ENCODE peak calls at places on chromosomes 5 and 9, in six cellular contexts. N is brain microvascular endothelial cell, A is heart right ventricle, X is AML-193, Y is MG63, E is activated T-helper 1 cell treated with Interleukin-2 at 50 U/mL for 16 hours. S is an unnamed sample.
A peak's percentile ranks its signal among the peaks of the same experiment; 100 is the strongest.

GRCh38 chr5:178399723-178400115 is 167.1 kb upstream of the PHYKPL start:
- DNase-seq in N (no peak), X (no peak), A (no peak), Y (no peak), E (no peak), S (no peak)

GRCh38 chr5:18686253-18686652 is 1052.0 kb downstream of the TAF11L14 start:
- DNase-seq in Y (no peak), X (no peak), A (no peak), E (no peak), N (no peak), S (no peak)

GRCh38 chr5:33588654-33589372 is 148.0 kb downstream of the TARS1 start:
- DNase-seq in A (no peak), N (no peak), Y (peak; percentile 18), X (peak; percentile 3), E (no peak), S (peak; percentile 78)

GRCh38 chr9:136185596-136185995 is 19.3 kb downstream of the LHX3 start:
- DNase-seq in A (no peak), Y (no peak), E (no peak), N (no peak), X (no peak), S (no peak)

GRCh38 chr5:60852940-60853339 is 8.9 kb upstream of the ELOVL7 start:
- DNase-seq in N (no peak), Y (no peak), X (no peak), A (no peak), E (no peak), S (no peak)

GRCh38 chr5:53262348-53262970 is 152.9 kb upstream of the MOCS2 start:
- DNase-seq in Y (peak; percentile 6), E (no peak), X (peak; percentile 7), A (no peak), N (peak; percentile 63), S (peak; percentile 19)

GRCh38 chr5:40089269-40089668 is 590.4 kb upstream of the PTGER4 start:
- DNase-seq in E (no peak), Y (no peak), X (no peak), A (no peak), N (no peak), S (no peak)

GRCh38 chr5:43561346-43561745 is 4.5 kb upstream of the PAIP1 start:
- DNase-seq in Y (no peak), E (no peak), A (no peak), N (no peak), X (no peak), S (no peak)

GRCh38 chr5:153974131-153974812 is 64.4 kb downstream of the FAM114A2 start:
- DNase-seq in A (peak; percentile 36), N (peak; percentile 58), X (peak; percentile 33), E (no peak), Y (no peak), S (peak; percentile 54)

GRCh38 chr9:72476617-72477375 is 44.6 kb upstream of the TMC1 start:
- DNase-seq in X (no peak), Y (peak; percentile 35), N (peak; percentile 54), E (no peak), A (no peak), S (no peak)

GRCh38 chr5:956941-957729 is 51.5 kb upstream of the NKD2 start:
- DNase-seq in Y (peak; percentile 96), X (no peak), E (no peak), N (peak; percentile 40), A (peak; percentile 5), S (peak; percentile 54)

GRCh38 chr9:78866228-78867132 is 569.6 kb downstream of the PSAT1 start:
- DNase-seq in X (no peak), Y (peak; percentile 8), A (no peak), N (peak; percentile 87), E (no peak), S (no peak)

GRCh38 chr9:78601957-78602565 is 305.1 kb downstream of the PSAT1 start:
- DNase-seq in A (peak; percentile 5), E (no peak), X (peak; percentile 21), N (peak; percentile 63), Y (peak; percentile 4), S (peak; percentile 52)

GRCh38 chr5:176994460-176995121 is 12.0 kb downstream of the UIMC1 start:
- DNase-seq in Y (no peak), N (peak; percentile 53), X (peak; percentile 98), E (no peak), A (peak; percentile 25), S (no peak)

GRCh38 chr5:79971156-79971555 is 19.9 kb downstream of the MTX3 start:
- DNase-seq in Y (peak; percentile 68), N (peak; percentile 47), A (no peak), X (no peak), E (no peak), S (no peak)

GRCh38 chr9:16147726-16148125 is 594.9 kb downstream of the CCDC171 start:
- DNase-seq in N (no peak), Y (no peak), E (no peak), X (no peak), A (no peak), S (no peak)

S was measured in HAP-1.